ENCODE peak calls at places on chromosomes 6 and 20, in ten cellular contexts. One of them, this sample, is unnamed.

GRCh38 chr6:85360794-85361642 is 88.9 kb upstream of the NT5E start:
- DNase-seq in fibroblast of mammary gland: peak
- DNase-seq in stimulated activated CD8-positive, alpha-beta memory T cell treated with anti-CD3 and anti-CD28 coated beads, Interleukin-2, amount 100 ng/mL, for 1 hour: no peak
- DNase-seq in D341Med: no peak
- DNase-seq in WTC11: no peak
- DNase-seq in A549: peak
- DNase-seq in activated CD4-positive, alpha-beta T cell treated with anti-CD3 and anti-CD28 coated beads for 24 hours: no peak
- DNase-seq in NCI-H524: no peak
- DNase-seq in T-helper 9 cell: no peak
- DNase-seq in astrocyte of the spinal cord: peak
- DNase-seq in this sample: no peak

GRCh38 chr6:159257846-159258245 is 88.6 kb downstream of the FNDC1 start:
- DNase-seq in NCI-H524: no peak
- DNase-seq in T-helper 9 cell: no peak
- DNase-seq in WTC11: no peak
- DNase-seq in A549: no peak
- DNase-seq in stimulated activated CD8-positive, alpha-beta memory T cell treated with anti-CD3 and anti-CD28 coated beads, Interleukin-2, amount 100 ng/mL, for 1 hour: no peak
- DNase-seq in activated CD4-positive, alpha-beta T cell treated with anti-CD3 and anti-CD28 coated beads for 24 hours: no peak
- DNase-seq in D341Med: no peak
- DNase-seq in astrocyte of the spinal cord: no peak
- DNase-seq in fibroblast of mammary gland: peak
- DNase-seq in this sample: no peak

GRCh38 chr6:77463308-77463880 is at the start of gene HTR1B:
- DNase-seq in activated CD4-positive, alpha-beta T cell treated with anti-CD3 and anti-CD28 coated beads for 24 hours: no peak
- DNase-seq in A549: peak
- DNase-seq in astrocyte of the spinal cord: peak
- DNase-seq in T-helper 9 cell: no peak
- DNase-seq in D341Med: peak
- DNase-seq in fibroblast of mammary gland: no peak
- DNase-seq in NCI-H524: no peak
- DNase-seq in WTC11: peak
- DNase-seq in stimulated activated CD8-positive, alpha-beta memory T cell treated with anti-CD3 and anti-CD28 coated beads, Interleukin-2, amount 100 ng/mL, for 1 hour: no peak
- DNase-seq in this sample: no peak

GRCh38 chr20:22403860-22404608 is 180.3 kb downstream of the FOXA2 start:
- DNase-seq in NCI-H524: no peak
- DNase-seq in D341Med: no peak
- DNase-seq in astrocyte of the spinal cord: no peak
- DNase-seq in WTC11: no peak
- DNase-seq in fibroblast of mammary gland: no peak
- DNase-seq in T-helper 9 cell: no peak
- DNase-seq in activated CD4-positive, alpha-beta T cell treated with anti-CD3 and anti-CD28 coated beads for 24 hours: no peak
- DNase-seq in A549: peak
- DNase-seq in stimulated activated CD8-positive, alpha-beta memory T cell treated with anti-CD3 and anti-CD28 coated beads, Interleukin-2, amount 100 ng/mL, for 1 hour: no peak
- DNase-seq in this sample: no peak

GRCh38 chr20:35991142-35991771 is 22.9 kb downstream of the CNBD2 start:
- DNase-seq in D341Med: peak
- DNase-seq in A549: peak
- DNase-seq in T-helper 9 cell: no peak
- DNase-seq in astrocyte of the spinal cord: peak
- DNase-seq in stimulated activated CD8-positive, alpha-beta memory T cell treated with anti-CD3 and anti-CD28 coated beads, Interleukin-2, amount 100 ng/mL, for 1 hour: no peak
- DNase-seq in fibroblast of mammary gland: peak
- DNase-seq in activated CD4-positive, alpha-beta T cell treated with anti-CD3 and anti-CD28 coated beads for 24 hours: no peak
- DNase-seq in NCI-H524: peak
- DNase-seq in WTC11: peak
- DNase-seq in this sample: no peak

GRCh38 chr6:156787569-156788492 is 10.7 kb downstream of the ARID1B start:
- DNase-seq in stimulated activated CD8-positive, alpha-beta memory T cell treated with anti-CD3 and anti-CD28 coated beads, Interleukin-2, amount 100 ng/mL, for 1 hour: no peak
- DNase-seq in A549: no peak
- DNase-seq in WTC11: no peak
- DNase-seq in T-helper 9 cell: no peak
- DNase-seq in activated CD4-positive, alpha-beta T cell treated with anti-CD3 and anti-CD28 coated beads for 24 hours: no peak
- DNase-seq in astrocyte of the spinal cord: no peak
- DNase-seq in D341Med: no peak
- DNase-seq in NCI-H524: peak
- DNase-seq in fibroblast of mammary gland: no peak
- DNase-seq in this sample: no peak

GRCh38 chr6:19999319-20000191 is 162.4 kb downstream of the ID4 start:
- DNase-seq in T-helper 9 cell: no peak
- DNase-seq in D341Med: peak
- DNase-seq in activated CD4-positive, alpha-beta T cell treated with anti-CD3 and anti-CD28 coated beads for 24 hours: no peak
- DNase-seq in fibroblast of mammary gland: peak
- DNase-seq in A549: peak
- DNase-seq in astrocyte of the spinal cord: no peak
- DNase-seq in WTC11: no peak
- DNase-seq in NCI-H524: peak
- DNase-seq in stimulated activated CD8-positive, alpha-beta memory T cell treated with anti-CD3 and anti-CD28 coated beads, Interleukin-2, amount 100 ng/mL, for 1 hour: no peak
- DNase-seq in this sample: no peak

GRCh38 chr6:25342784-25343183 is 63.6 kb downstream of the CARMIL1 start:
- DNase-seq in T-helper 9 cell: no peak
- DNase-seq in D341Med: peak
- DNase-seq in WTC11: no peak
- DNase-seq in fibroblast of mammary gland: peak
- DNase-seq in activated CD4-positive, alpha-beta T cell treated with anti-CD3 and anti-CD28 coated beads for 24 hours: no peak
- DNase-seq in stimulated activated CD8-positive, alpha-beta memory T cell treated with anti-CD3 and anti-CD28 coated beads, Interleukin-2, amount 100 ng/mL, for 1 hour: no peak
- DNase-seq in NCI-H524: peak
- DNase-seq in A549: peak
- DNase-seq in astrocyte of the spinal cord: no peak
- DNase-seq in this sample: no peak

GRCh38 chr6:113169484-113169883 is 687.7 kb upstream of the MARCKS start:
- DNase-seq in astrocyte of the spinal cord: peak
- DNase-seq in stimulated activated CD8-positive, alpha-beta memory T cell treated with anti-CD3 and anti-CD28 coated beads, Interleukin-2, amount 100 ng/mL, for 1 hour: no peak
- DNase-seq in fibroblast of mammary gland: peak
- DNase-seq in activated CD4-positive, alpha-beta T cell treated with anti-CD3 and anti-CD28 coated beads for 24 hours: no peak
- DNase-seq in NCI-H524: no peak
- DNase-seq in A549: no peak
- DNase-seq in T-helper 9 cell: no peak
- DNase-seq in D341Med: no peak
- DNase-seq in WTC11: no peak
- DNase-seq in this sample: no peak

GRCh38 chr6:136365781-136366354 is 76.2 kb upstream of the BCLAF1 start:
- DNase-seq in A549: no peak
- DNase-seq in D341Med: no peak
- DNase-seq in fibroblast of mammary gland: no peak
- DNase-seq in T-helper 9 cell: no peak
- DNase-seq in WTC11: no peak
- DNase-seq in NCI-H524: no peak
- DNase-seq in stimulated activated CD8-positive, alpha-beta memory T cell treated with anti-CD3 and anti-CD28 coated beads, Interleukin-2, amount 100 ng/mL, for 1 hour: no peak
- DNase-seq in astrocyte of the spinal cord: no peak
- DNase-seq in activated CD4-positive, alpha-beta T cell treated with anti-CD3 and anti-CD28 coated beads for 24 hours: peak
- DNase-seq in this sample: peak

GRCh38 chr6:33279971-33280511 is 3.1 kb downstream of the B3GALT4 start:
- DNase-seq in T-helper 9 cell: no peak
- DNase-seq in NCI-H524: peak
- DNase-seq in fibroblast of mammary gland: peak
- DNase-seq in WTC11: peak
- DNase-seq in A549: peak
- DNase-seq in activated CD4-positive, alpha-beta T cell treated with anti-CD3 and anti-CD28 coated beads for 24 hours: no peak
- DNase-seq in stimulated activated CD8-positive, alpha-beta memory T cell treated with anti-CD3 and anti-CD28 coated beads, Interleukin-2, amount 100 ng/mL, for 1 hour: no peak
- DNase-seq in D341Med: peak
- DNase-seq in astrocyte of the spinal cord: peak
- DNase-seq in this sample: no peak

GRCh38 chr6:7675353-7675945 is 50.5 kb upstream of the BMP6 start:
- DNase-seq in stimulated activated CD8-positive, alpha-beta memory T cell treated with anti-CD3 and anti-CD28 coated beads, Interleukin-2, amount 100 ng/mL, for 1 hour: no peak
- DNase-seq in D341Med: no peak
- DNase-seq in astrocyte of the spinal cord: no peak
- DNase-seq in T-helper 9 cell: no peak
- DNase-seq in NCI-H524: no peak
- DNase-seq in activated CD4-positive, alpha-beta T cell treated with anti-CD3 and anti-CD28 coated beads for 24 hours: no peak
- DNase-seq in A549: no peak
- DNase-seq in WTC11: no peak
- DNase-seq in fibroblast of mammary gland: no peak
- DNase-seq in this sample: no peak

GRCh38 chr6:89888871-89889270 is 5.4 kb upstream of the GJA10 start:
- DNase-seq in stimulated activated CD8-positive, alpha-beta memory T cell treated with anti-CD3 and anti-CD28 coated beads, Interleukin-2, amount 100 ng/mL, for 1 hour: no peak
- DNase-seq in D341Med: no peak
- DNase-seq in activated CD4-positive, alpha-beta T cell treated with anti-CD3 and anti-CD28 coated beads for 24 hours: no peak
- DNase-seq in fibroblast of mammary gland: peak
- DNase-seq in NCI-H524: no peak
- DNase-seq in A549: no peak
- DNase-seq in astrocyte of the spinal cord: no peak
- DNase-seq in T-helper 9 cell: no peak
- DNase-seq in WTC11: no peak
- DNase-seq in this sample: no peak

GRCh38 chr6:74731204-74731603 is 474.6 kb downstream of the COL12A1 start:
- DNase-seq in A549: no peak
- DNase-seq in activated CD4-positive, alpha-beta T cell treated with anti-CD3 and anti-CD28 coated beads for 24 hours: no peak
- DNase-seq in T-helper 9 cell: no peak
- DNase-seq in D341Med: no peak
- DNase-seq in fibroblast of mammary gland: peak
- DNase-seq in WTC11: no peak
- DNase-seq in astrocyte of the spinal cord: peak
- DNase-seq in NCI-H524: no peak
- DNase-seq in stimulated activated CD8-positive, alpha-beta memory T cell treated with anti-CD3 and anti-CD28 coated beads, Interleukin-2, amount 100 ng/mL, for 1 hour: no peak
- DNase-seq in this sample: no peak

GRCh38 chr20:1994627-1995026 is 769 bp upstream of the PDYN start:
- DNase-seq in astrocyte of the spinal cord: no peak
- DNase-seq in NCI-H524: no peak
- DNase-seq in WTC11: no peak
- DNase-seq in T-helper 9 cell: no peak
- DNase-seq in activated CD4-positive, alpha-beta T cell treated with anti-CD3 and anti-CD28 coated beads for 24 hours: no peak
- DNase-seq in D341Med: no peak
- DNase-seq in stimulated activated CD8-positive, alpha-beta memory T cell treated with anti-CD3 and anti-CD28 coated beads, Interleukin-2, amount 100 ng/mL, for 1 hour: no peak
- DNase-seq in fibroblast of mammary gland: no peak
- DNase-seq in A549: no peak
- DNase-seq in this sample: no peak